ENCODE peak calls at places on chromosomes 12 and 14, in four cellular contexts. S is HepG2, Y is H1, V is K562. U is an unnamed sample.

GRCh38 chr14:33052899-33053400 is 114.3 kb downstream of the NPAS3 start:
- DNase-seq in S (no peak), Y (no peak), V (no peak), U (no peak)

GRCh38 chr12:106141452-106141851 is 2.7 kb upstream of the NUAK1 start:
- DNase-seq in V (no peak), S (no peak), Y (no peak), U (no peak)

GRCh38 chr12:24227550-24227949 is 278.1 kb upstream of the SOX5 start:
- DNase-seq in Y (no peak), S (no peak), V (no peak), U (no peak)

GRCh38 chr14:96088131-96088880 is 49.1 kb downstream of the C14orf132 start:
- DNase-seq in V (no peak), Y (no peak), S (no peak), U (no peak)

GRCh38 chr12:546265-546919 is 86.7 kb downstream of the B4GALNT3 start:
- DNase-seq in V (no peak), Y (peak; percentile 53), S (no peak), U (no peak)

GRCh38 chr12:81757731-81758325 is 1.3 kb downstream of the PPFIA2 start:
- DNase-seq in Y (no peak), S (no peak), V (no peak), U (no peak)

GRCh38 chr12:93363854-93364297 is 13.8 kb upstream of the NUDT4 start:
- DNase-seq in V (no peak), S (no peak), Y (no peak), U (no peak)

GRCh38 chr12:110776410-110776809 is 33.7 kb upstream of the PPP1CC start:
- DNase-seq in Y (no peak), S (no peak), V (no peak), U (no peak)

GRCh38 chr12:103538397-103538796 is 42.6 kb upstream of the C12orf42 start:
- DNase-seq in S (no peak), Y (no peak), V (no peak), U (no peak)

GRCh38 chr12:57343703-57344378 is 87.0 kb downstream of the R3HDM2 start:
- DNase-seq in S (no peak), V (no peak), Y (no peak), U (no peak)

GRCh38 chr14:41606249-41607118 is at the start of gene LRFN5:
- DNase-seq in Y (peak; percentile 82), V (no peak), S (no peak), U (no peak)

GRCh38 chr12:5733136-5733755 is 211.8 kb downstream of the ANO2 start:
- DNase-seq in V (no peak), S (no peak), Y (no peak), U (no peak)

GRCh38 chr14:57865066-57865449 is 834 bp downstream of the SLC35F4 start:
- DNase-seq in V (no peak), S (no peak), Y (no peak), U (no peak)

GRCh38 chr14:24092960-24093900 is 881 bp upstream of the PCK2 start:
- DNase-seq in V (no peak), Y (no peak), S (no peak), U (no peak)

GRCh38 chr12:68432622-68433021 is 100.5 kb upstream of the MDM1 start:
- DNase-seq in Y (no peak), V (no peak), S (no peak), U (no peak)

GRCh38 chr12:97142737-97143450 is 235.8 kb downstream of the NEDD1 start:
- DNase-seq in V (no peak), Y (no peak), S (no peak), U (no peak)

GRCh38 chr12:53042607-53043454 is 7.0 kb upstream of the TNS2 start:
- DNase-seq in Y (no peak), V (no peak), S (peak; percentile 43), U (no peak)

GRCh38 chr14:61512508-61512907 is 182.8 kb upstream of the HIF1A start:
- DNase-seq in S (no peak), V (no peak), Y (no peak), U (no peak)

GRCh38 chr12:27236498-27236897 is 7.6 kb upstream of the STK38L start:
- DNase-seq in Y (no peak), S (no peak), V (no peak), U (peak; percentile 13)

GRCh38 chr14:97413991-97414717 is 617.0 kb downstream of the VRK1 start:
- DNase-seq in S (no peak), Y (peak; percentile 49), V (peak; percentile 5), U (no peak)

GRCh38 chr12:105474672-105475071 is 144.2 kb downstream of the C12orf75 start:
- DNase-seq in V (no peak), S (no peak), Y (no peak), U (no peak)

GRCh38 chr12:81811066-81811777 is 52.1 kb upstream of the PPFIA2 start:
- DNase-seq in S (no peak), V (no peak), Y (no peak), U (no peak)

GRCh38 chr12:128098725-128099124 is 168.2 kb upstream of the TMEM132C start:
- DNase-seq in V (no peak), Y (no peak), S (no peak), U (no peak)

GRCh38 chr12:78928200-78929074 is 63.9 kb downstream of the SYT1 start:
- DNase-seq in V (no peak), Y (no peak), S (peak; percentile 1), U (peak; percentile 87)

GRCh38 chr12:96241484-96242256 is 47.5 kb downstream of the ELK3 start:
- DNase-seq in S (no peak), Y (no peak), V (no peak), U (no peak)

DNA sequence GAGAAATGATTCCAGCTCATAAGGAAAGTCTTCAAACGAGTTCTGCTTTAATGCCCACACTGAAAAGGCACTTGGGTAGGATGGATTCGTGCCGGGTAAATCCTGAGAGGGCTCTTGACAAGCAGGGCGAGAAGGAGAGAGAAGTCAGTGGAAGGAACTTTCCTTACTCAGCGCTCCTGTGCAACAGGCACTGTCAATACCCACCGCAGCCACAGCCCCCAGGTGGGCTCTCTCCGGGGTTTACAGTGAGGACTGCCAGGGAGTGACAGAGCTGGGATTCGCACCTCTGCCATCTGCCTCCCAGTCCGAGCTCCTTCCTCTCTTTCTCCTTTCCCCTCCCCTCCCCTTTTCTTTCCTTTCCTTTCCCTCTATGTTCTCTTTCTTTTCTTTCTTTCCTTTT is 118.7 kb downstream of the BEGAIN start:
- DNase-seq in Y (no peak), V (no peak), S (no peak), U (no peak)
- TF ChIP-seq FOSL1 in Y (no peak), V (no peak), S (no peak), U (no peak)

GRCh38 chr12:18849080-18849479 is 111.2 kb downstream of the CAPZA3 start:
- DNase-seq in V (no peak), Y (no peak), S (no peak), U (peak; percentile 31)
- TF ChIP-seq FOSL1 in V (no peak), Y (no peak), S (no peak), U (no peak)

GRCh38 chr12:2294651-2295475 is 242.1 kb downstream of the CACNA1C start:
- DNase-seq in V (no peak), Y (no peak), S (no peak), U (no peak)
- TF ChIP-seq FOSL1 in V (no peak), Y (no peak), S (no peak), U (no peak)

GRCh38 chr12:29155079-29155478 is 6.0 kb downstream of the FAR2 start:
- DNase-seq in Y (no peak), S (no peak), V (no peak), U (no peak)
- TF ChIP-seq FOSL1 in Y (no peak), S (no peak), V (no peak), U (no peak)

DNA sequence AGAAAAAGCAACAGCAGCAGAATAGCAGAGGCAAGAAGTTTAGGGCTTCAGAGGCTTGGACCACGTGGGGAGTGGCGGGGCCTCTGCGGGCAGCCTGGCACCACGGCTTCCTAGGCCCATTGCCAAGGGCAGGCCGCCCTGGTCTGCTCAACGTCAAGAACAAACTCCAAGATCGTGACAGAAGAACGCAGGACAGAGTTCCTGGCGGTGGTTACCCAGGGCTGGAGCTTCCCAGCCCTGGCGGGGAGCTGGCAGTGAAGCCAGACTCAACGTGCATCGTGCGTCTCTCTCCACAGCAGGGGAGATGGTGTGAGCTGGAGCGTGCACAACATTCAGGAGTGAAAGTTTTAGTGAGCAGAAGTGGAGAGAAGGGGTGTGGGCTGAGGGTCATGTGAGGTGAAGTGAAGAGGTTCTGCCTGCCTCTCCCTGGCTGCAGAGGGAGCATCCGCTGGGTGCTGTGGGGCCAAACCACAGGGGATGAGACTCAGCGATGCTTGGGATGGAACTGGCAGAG is 13.9 kb upstream of the CACNA2D4 start:
- DNase-seq in V (no peak), Y (peak; percentile 43), S (no peak), U (no peak)
- TF ChIP-seq FOSL1 in V (no peak), Y (no peak), S (no peak), U (no peak)

DNA sequence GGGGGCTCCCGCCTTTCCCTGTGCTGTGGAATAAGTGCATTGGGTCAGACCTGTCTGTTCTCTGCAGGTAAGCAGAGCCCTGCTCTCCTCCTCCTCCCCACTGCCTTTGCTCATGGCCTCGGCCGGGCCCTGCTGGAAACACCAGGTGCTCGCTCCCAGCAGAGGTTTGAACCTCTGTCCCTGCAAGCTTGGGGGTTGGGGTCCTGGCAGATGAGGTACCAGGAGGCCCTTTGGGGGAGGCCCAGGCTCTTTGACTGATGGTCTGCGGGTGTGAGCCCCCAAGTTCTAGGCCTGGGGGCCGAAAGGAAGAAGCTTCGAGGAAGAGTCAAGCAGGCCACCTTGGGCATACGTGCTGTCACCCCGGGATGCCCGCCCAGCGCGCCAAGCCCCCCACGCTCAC is 22.1 kb upstream of the CEP170B start:
- DNase-seq in Y (no peak), S (no peak), V (no peak), U (no peak)
- TF ChIP-seq FOSL1 in Y (no peak), S (no peak), V (no peak), U (no peak)

DNA sequence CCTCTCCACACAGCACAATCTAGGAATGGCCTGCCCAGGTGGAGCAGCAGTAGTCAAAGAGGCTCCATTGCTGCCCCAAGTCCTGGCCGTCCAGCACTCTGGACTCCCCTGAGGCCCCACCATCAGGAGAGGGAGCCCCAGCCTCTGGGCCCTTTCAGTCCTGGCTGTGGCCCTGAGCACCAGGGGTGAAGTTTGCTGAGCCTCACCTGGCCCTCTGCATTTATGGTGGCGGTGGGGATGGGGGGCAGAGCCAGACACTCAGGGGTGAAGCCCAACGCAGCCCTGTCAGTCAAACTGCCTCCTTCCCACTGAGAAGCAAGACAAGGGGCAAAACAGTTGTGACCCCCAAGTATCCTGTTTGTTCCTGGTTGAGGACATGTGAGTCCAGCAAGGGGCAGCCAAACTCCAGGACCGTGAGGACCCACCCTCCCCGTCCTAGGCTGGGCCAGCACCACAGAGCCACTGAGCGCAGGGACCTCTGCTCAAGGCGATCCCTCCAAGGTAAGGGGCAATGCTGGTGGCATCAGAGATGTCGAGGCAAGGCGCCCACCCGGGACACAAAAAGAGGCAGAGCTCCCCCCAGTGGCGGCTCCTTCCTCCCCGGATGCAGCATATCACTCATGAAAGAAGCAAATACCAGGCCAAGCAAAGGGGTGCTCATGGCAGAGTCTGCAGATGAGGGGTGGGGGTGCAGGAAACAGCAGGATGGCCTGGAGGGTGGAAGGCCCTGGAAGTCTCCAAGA is 4.8 kb upstream of the AMN start:
- DNase-seq in V (peak; percentile 59), Y (peak; percentile 92), S (peak; percentile 24), U (peak; percentile 18)
- TF ChIP-seq FOSL1 in V (no peak), Y (no peak), S (no peak), U (no peak)

DNA sequence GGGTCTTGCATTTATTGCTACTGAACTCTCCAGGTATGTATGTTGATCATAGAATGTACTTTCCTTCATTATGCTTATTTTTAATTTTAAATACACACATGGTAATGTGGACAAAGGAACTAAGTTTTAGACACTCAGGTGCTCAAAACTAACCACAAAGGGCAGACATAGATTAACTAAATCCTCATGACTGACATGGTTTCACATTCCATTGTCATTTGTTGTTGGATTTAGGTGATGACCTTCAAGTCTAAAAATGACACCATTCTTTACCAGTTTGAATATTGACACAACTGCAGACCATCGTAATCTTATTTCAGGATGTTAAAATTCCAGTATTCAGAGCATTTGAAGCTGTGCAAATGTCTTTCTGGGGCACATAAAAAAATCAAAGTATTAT is 128.4 kb downstream of the BBS10 start:
- DNase-seq in S (peak; percentile 24), Y (no peak), V (no peak), U (no peak)
- TF ChIP-seq FOSL1 in S (no peak), Y (no peak), V (no peak), U (no peak)